ENCODE peak calls at places on chromosomes 5 and 9, in seven cellular contexts. N, L, H, F, Z, O and I are unnamed samples.

GRCh38 chr9:108662090-108662875 is 193.5 kb downstream of the ACTL7B start:
- DNase-seq in N (no peak), L (no peak), H (no peak), F (no peak), Z (no peak), O (no peak), I (no peak)

GRCh38 chr9:88425538-88425950 is 37.3 kb downstream of the SPIN1 start:
- DNase-seq in N (no peak), L (no peak), H (no peak), F (no peak), Z (no peak), O (no peak), I (no peak)

GRCh38 chr9:131738838-131739191 is 1.1 kb downstream of the RAPGEF1 start:
- DNase-seq in N (no peak), L (no peak), H (no peak), F (peak), Z (no peak), O (no peak), I (no peak)

GRCh38 chr9:88087906-88088305 is 50.4 kb downstream of the SPATA31C2 start:
- DNase-seq in N (no peak), L (no peak), H (no peak), F (no peak), Z (no peak), O (no peak), I (no peak)

GRCh38 chr5:154860123-154860522 is 1.7 kb downstream of the CNOT8 start:
- DNase-seq in N (peak), L (no peak), H (no peak), F (no peak), Z (no peak), O (no peak), I (no peak)

GRCh38 chr5:180791611-180792213 is 10.9 kb downstream of the MGAT1 start:
- DNase-seq in N (no peak), L (no peak), H (no peak), F (no peak), Z (no peak), O (no peak), I (no peak)

GRCh38 chr9:22238809-22239684 is 207.6 kb upstream of the DMRTA1 start:
- DNase-seq in N (peak), L (no peak), H (no peak), F (no peak), Z (no peak), O (no peak), I (no peak)

GRCh38 chr9:133733074-133733408 is 5.1 kb downstream of the SARDH start:
- DNase-seq in N (no peak), L (peak), H (no peak), F (no peak), Z (no peak), O (no peak), I (no peak)

GRCh38 chr9:133532937-133533668 is 1.4 kb upstream of the ADAMTSL2 start:
- DNase-seq in N (peak), L (peak), H (peak), F (peak), Z (peak), O (peak), I (peak)

GRCh38 chr5:119613937-119614336 is 15.4 kb upstream of the FAM170A start:
- DNase-seq in N (no peak), L (no peak), H (no peak), F (no peak), Z (no peak), O (no peak), I (no peak)

GRCh38 chr5:68112658-68113057 is 102.9 kb upstream of the PIK3R1 start:
- DNase-seq in N (no peak), L (no peak), H (no peak), F (no peak), Z (no peak), O (no peak), I (no peak)

GRCh38 chr5:90383903-90384302 is 25.7 kb downstream of the CETN3 start:
- DNase-seq in N (no peak), L (no peak), H (no peak), F (no peak), Z (no peak), O (no peak), I (no peak)

GRCh38 chr5:177346820-177347219 is 4.6 kb downstream of the LMAN2 start:
- DNase-seq in N (no peak), L (no peak), H (no peak), F (no peak), Z (no peak), O (no peak), I (no peak)

GRCh38 chr9:133495327-133496293 is 16.7 kb upstream of the SLC2A6 start:
- DNase-seq in N (no peak), L (no peak), H (no peak), F (no peak), Z (no peak), O (no peak), I (no peak)

GRCh38 chr5:81397169-81397568 is 3.2 kb upstream of the ACOT12 start:
- DNase-seq in N (no peak), L (no peak), H (no peak), F (no peak), Z (no peak), O (peak), I (no peak)

GRCh38 chr9:37486616-37487544 is 1.1 kb downstream of the POLR1E start:
- DNase-seq in N (no peak), L (no peak), H (no peak), F (no peak), Z (no peak), O (peak), I (no peak)

GRCh38 chr5:97133106-97133505 is 9.3 kb downstream of the LIX1 start:
- DNase-seq in N (no peak), L (no peak), H (no peak), F (no peak), Z (no peak), O (no peak), I (no peak)

GRCh38 chr9:69093471-69094103 is 58.0 kb downstream of the FXN start:
- DNase-seq in N (no peak), L (no peak), H (no peak), F (no peak), Z (no peak), O (no peak), I (no peak)

GRCh38 chr9:37363124-37363523 is 59.4 kb upstream of the GRHPR start:
- DNase-seq in N (no peak), L (no peak), H (no peak), F (no peak), Z (no peak), O (no peak), I (no peak)

GRCh38 chr9:3517377-3518048 is 8.3 kb downstream of the RFX3 start:
- DNase-seq in N (no peak), L (no peak), H (no peak), F (no peak), Z (no peak), O (no peak), I (no peak)

GRCh38 chr9:3520564-3520963 is 5.2 kb downstream of the RFX3 start:
- DNase-seq in N (peak), L (no peak), H (no peak), F (no peak), Z (no peak), O (no peak), I (no peak)

GRCh38 chr9:3514786-3515185 is 11.0 kb downstream of the RFX3 start:
- DNase-seq in N (no peak), L (no peak), H (no peak), F (no peak), Z (no peak), O (no peak), I (no peak)

GRCh38 chr9:3513265-3513818 is 12.5 kb downstream of the RFX3 start:
- DNase-seq in N (no peak), L (no peak), H (no peak), F (no peak), Z (no peak), O (no peak), I (no peak)

DNA sequence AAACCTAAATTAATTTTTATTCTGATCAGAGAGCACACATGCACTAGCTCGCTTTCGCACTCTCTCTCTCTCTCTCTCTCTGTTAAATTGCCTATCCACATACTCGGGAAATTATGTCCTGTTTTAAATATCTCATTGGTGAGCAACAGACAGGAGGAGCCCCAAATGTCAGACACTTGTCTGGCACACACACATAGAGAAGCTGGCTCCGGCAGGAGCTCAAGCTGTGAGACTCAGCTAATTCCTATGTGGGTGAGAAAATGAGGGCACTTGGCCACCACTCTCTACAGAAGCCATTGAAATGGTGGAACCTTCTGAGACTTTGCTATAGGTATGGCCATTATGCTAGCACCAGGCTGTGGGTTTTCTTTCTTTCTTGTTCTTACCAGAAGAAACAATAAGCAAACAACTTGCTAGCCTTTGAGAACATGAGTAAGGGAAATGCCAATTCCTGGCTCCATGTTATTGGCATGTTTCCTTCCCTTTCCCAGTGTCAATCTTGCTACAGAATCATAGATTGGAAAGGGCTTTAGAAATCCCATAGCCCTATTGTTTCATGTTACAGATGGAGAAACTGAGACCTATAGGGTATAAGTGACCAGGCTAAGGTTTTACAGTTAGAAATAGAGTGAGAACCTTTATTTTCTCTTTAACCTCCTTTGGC is 9.0 kb downstream of the RFX3 start:
- DNase-seq in N (no peak), L (no peak), H (no peak), F (no peak), Z (no peak), O (no peak), I (no peak)
- TF ChIP-seq POLR2AphosphoS5 in N (no peak), L (no peak), H (no peak), F (no peak), Z (no peak), O (no peak), I (no peak)

GRCh38 chr5:93607367-93608258 is 24.6 kb downstream of the NR2F1 start:
- DNase-seq in N (peak), L (no peak), H (no peak), F (peak), Z (no peak), O (peak), I (no peak)
- TF ChIP-seq TAF1 in N (no peak), L (no peak), H (no peak), F (no peak), Z (no peak), O (no peak), I (no peak)

DNA sequence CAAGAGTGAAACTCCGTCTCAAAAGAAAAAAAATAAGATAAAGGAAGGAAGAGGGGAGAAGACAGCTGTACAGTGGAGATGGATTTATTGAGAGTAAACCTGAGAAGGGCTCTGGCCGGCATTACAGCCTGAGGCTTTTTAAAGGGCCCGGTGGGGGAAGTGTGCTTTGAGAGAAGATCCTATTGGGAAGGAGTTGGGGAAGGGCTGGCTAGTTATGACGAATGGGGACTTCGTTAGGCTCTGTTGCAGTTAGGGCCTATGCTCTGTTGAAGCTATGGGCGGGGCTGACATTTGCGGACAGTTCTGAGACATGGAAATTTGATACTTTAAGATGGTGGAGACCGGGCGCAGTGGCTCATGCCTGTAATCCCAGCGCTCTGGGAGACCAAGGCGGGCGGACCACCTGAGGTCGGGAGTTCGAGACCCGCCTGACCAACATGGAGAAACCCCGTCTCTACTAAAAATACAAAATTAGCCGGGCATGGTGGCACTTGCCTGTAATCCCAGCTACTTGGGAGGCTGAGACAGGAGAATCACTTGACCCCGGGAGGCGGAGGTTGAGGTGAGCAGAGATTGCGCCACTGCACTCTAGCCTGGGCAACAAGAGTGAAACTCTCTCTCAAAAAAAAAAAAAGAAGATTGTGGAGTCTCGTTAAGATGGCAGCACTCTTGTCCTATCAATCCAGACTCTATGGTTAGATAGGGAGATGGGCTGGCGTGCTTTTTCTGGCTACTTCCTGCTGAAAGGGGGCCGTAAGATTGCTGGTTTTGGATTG is 33.2 kb downstream of the C9orf50 start:
- DNase-seq in N (no peak), L (peak), H (no peak), F (no peak), Z (no peak), O (no peak), I (no peak)
- TF ChIP-seq POLR2AphosphoS5 in N (no peak), L (no peak), H (no peak), F (no peak), Z (no peak), O (no peak), I (no peak)

DNA sequence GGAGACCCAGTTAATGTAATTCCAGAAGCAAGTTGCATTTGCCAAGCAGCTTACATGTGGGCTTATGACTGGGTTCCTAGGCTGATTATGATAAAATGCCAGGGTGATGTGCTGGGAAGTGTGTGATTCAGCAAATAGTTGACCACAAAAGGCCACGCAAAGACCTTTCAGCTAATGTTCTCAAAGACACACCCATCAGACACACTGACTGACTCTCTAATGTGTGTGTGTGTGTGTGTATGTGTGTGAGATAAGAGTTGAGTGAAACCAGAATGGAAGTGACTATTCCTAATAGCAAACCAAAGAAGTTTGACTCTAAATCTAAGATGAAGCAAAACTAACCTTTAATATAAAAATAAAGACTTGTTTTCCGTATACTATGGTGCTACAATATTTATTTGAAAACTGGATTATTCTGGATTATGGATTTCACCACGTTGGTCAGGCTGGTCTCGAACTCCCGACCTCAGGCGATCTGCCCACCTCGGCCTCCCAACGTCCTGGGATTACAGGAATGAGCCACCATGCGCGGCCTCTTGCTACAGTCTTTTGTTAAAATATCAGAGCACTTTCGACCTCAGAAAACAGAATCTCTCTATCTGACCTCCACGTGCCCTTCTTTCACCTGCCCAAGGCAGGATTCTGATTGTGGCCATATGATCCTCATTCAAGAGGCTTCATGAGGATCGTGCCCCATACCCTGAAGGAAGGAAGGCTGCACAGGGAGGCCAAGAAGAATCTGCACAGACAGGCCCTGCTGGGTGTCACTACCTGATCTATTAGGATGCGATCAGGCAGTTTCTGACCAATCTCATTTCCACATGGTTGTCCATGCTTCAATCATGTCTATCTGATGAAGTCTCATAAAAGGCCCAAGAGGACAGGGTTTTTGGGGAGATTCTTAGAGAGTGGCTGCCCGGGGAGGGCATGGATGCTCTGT is 75.6 kb downstream of the USP20 start:
- DNase-seq in N (no peak), L (peak), H (no peak), F (no peak), Z (no peak), O (no peak), I (no peak)
- TF ChIP-seq TAF1 in N (no peak), L (no peak), H (no peak), F (no peak), Z (no peak), O (no peak), I (no peak)

DNA sequence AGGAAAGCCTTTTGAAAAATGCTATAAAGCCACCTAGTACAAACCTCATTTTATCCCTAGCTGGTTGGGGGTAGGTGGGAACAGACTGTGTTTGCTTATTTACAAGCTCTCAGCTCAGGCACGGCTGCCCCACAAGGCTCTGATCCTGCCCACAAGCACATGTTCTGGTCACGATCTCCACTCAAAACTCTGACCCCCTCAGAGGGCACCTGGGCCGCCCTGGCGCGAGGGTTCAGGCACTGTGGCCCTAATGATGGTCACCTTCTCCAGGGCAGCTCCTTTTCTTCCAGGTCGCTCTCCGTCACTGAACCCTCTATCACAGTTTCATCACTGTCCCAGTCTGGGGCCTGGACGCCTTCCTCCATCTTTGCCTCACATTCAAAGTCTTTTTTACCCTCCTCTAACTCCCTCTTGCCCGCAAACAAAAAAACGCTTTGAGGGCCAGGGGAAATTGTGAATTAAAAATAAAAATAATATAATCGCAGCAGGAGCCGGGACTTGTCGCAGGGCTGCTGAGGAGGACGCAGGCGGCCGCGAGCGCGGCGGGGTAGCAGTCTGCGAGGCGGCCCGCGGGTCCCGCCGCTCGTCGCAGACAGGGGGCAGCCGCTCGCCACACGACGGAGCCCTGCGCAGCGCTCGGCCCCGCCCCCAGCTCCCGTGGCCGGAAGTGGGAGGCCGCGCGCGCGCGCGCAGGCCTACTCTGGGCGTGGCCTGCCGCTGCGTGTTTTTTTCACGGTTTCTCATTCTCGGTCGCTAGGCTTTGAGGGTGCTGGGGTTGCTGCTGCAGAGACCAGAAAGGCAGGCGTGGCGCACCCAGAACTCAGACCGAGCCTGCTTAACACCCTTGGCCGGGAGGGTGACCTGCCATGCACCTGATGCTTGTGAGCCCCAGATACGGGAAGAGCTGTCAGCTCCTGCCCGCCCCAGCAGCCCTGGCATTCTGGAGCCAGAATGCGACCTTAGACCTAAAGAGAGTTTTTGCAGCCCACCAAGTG is at the start of gene ANKRD31:
- DNase-seq in N (peak), L (peak), H (peak), F (peak), Z (peak), O (peak), I (peak)
- TF ChIP-seq POLR2AphosphoS5 in N (peak), L (peak), H (no peak), F (no peak), Z (no peak), O (peak), I (no peak)

DNA sequence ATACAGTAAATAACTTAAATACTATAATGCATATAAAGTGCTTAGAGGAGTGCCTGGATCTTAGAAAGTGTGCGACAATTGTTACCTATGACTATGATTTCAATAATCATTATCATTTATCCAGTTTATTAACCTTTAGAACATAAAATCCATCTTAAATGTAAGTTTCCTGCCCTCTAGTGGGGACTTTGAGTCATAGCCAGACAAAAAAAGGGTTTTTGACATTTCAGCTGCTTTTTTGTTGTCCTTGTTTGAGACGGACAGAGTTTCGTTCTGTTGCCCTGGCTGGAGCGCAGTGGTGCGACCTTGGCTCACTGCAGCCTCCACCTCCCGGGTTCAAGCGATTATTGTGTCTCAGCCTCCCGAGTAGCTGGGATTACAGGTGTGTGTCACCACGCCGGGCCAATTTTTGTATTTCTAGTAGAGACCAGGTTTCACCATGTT is 9.7 kb upstream of the C9orf152 start:
- DNase-seq in N (peak), L (no peak), H (no peak), F (no peak), Z (no peak), O (peak), I (no peak)
- TF ChIP-seq TAF1 in N (no peak), L (no peak), H (no peak), F (no peak), Z (no peak), O (no peak), I (no peak)

DNA sequence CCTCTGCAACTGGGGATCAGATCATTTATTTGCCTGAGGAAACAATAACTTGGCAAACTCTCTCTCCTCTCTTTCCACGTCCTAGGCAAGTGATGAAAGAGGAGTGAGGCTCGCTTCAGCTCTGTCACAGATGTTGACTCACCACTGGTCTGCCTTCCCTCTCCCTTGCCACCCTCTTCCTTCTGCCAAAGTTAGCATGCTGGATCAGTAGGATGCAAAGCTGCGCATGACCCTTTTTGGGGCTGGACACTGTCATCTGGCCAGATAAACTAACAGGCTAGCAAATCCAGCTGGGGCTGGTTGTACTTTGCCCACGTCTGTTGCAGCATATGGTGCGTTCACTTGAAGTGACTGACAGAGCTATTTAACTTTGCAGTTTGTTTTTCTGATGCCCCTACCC is 36.2 kb upstream of the SMARCA2 start:
- DNase-seq in N (peak), L (no peak), H (no peak), F (no peak), Z (no peak), O (peak), I (no peak)
- TF ChIP-seq POLR2AphosphoS5 in N (no peak), L (no peak), H (no peak), F (no peak), Z (no peak), O (no peak), I (no peak)

GRCh38 chr9:3526903-3527652 is 1.3 kb upstream of the RFX3 start:
- DNase-seq in N (peak), L (no peak), H (no peak), F (peak), Z (no peak), O (peak), I (no peak)
- TF ChIP-seq TAF1 in N (no peak), L (no peak), H (no peak), F (no peak), Z (no peak), O (no peak), I (no peak)

GRCh38 chr9:16461851-16462250 is 408.6 kb downstream of the BNC2 start:
- DNase-seq in N (no peak), L (no peak), H (no peak), F (no peak), Z (no peak), O (no peak), I (no peak)
- TF ChIP-seq POLR2AphosphoS5 in N (no peak), L (no peak), H (no peak), F (no peak), Z (no peak), O (no peak), I (no peak)